ENCODE peak calls at places on chromosome X, in four cellular contexts. I is sigmoid colon, F is tibial nerve, T is Calu3. D is an unnamed sample.

GRCh38 chrX:26574208-26574607 is 358.2 kb downstream of the MAGEB5 start:
- DNase-seq in F (no peak), I (no peak), T (no peak), D (no peak)

GRCh38 chrX:56947695-56948094 is 47.6 kb downstream of the SPIN3 start:
- DNase-seq in T (no peak), I (no peak), F (no peak), D (no peak)

GRCh38 chrX:47187106-47187677 is 6.4 kb upstream of the UBA1 start:
- DNase-seq in T (no peak), I (no peak), F (no peak), D (peak)

GRCh38 chrX:17826609-17827496 is 34.2 kb downstream of the RAI2 start:
- DNase-seq in F (no peak), I (no peak), T (no peak), D (no peak)

GRCh38 chrX:39398215-39398972 is 597.1 kb downstream of the MID1IP1 start:
- DNase-seq in F (no peak), I (no peak), T (no peak), D (no peak)

GRCh38 chrX:11533211-11533651 is 132.5 kb downstream of the ARHGAP6 start:
- DNase-seq in F (no peak), T (no peak), I (no peak), D (no peak)

GRCh38 chrX:67622053-67622452 is 78.2 kb downstream of the AR start:
- DNase-seq in F (no peak), T (no peak), I (no peak), D (no peak)

GRCh38 chrX:130878350-130879341 is 24.4 kb downstream of the ENOX2 start:
- DNase-seq in T (peak), I (no peak), F (no peak), D (no peak)

GRCh38 chrX:1932231-1932630 is 317.4 kb downstream of the ASMT start:
- DNase-seq in I (no peak), T (no peak), F (no peak), D (no peak)

GRCh38 chrX:33840176-33840575 is 291.9 kb downstream of the FAM47A start:
- DNase-seq in I (no peak), F (peak), T (no peak), D (no peak)

GRCh38 chrX:80285131-80285773 is 135.0 kb upstream of the TENT5D start:
- DNase-seq in F (no peak), T (peak), I (no peak), D (no peak)

GRCh38 chrX:49071877-49072711 is 1.7 kb downstream of the PRAF2 start:
- DNase-seq in I (peak), T (no peak), F (peak), D (no peak)

GRCh38 chrX:103734125-103734760 is 23.5 kb downstream of the TMEM31 start:
- DNase-seq in T (no peak), I (no peak), F (no peak), D (no peak)

GRCh38 chrX:46125139-46125538 is 420.1 kb downstream of the ZNF674 start:
- DNase-seq in F (no peak), I (no peak), T (no peak), D (no peak)

GRCh38 chrX:16213970-16214369 is 46.7 kb downstream of the MAGEB17 start:
- DNase-seq in T (no peak), I (no peak), F (no peak), D (no peak)

GRCh38 chrX:22314211-22314610 is 41.5 kb downstream of the CBLL2 start:
- DNase-seq in T (no peak), F (no peak), I (no peak), D (no peak)

GRCh38 chrX:75781618-75782017 is 3.4 kb downstream of the MAGEE2 start:
- DNase-seq in T (no peak), I (no peak), F (no peak), D (no peak)

GRCh38 chrX:107442914-107443527 is 6.4 kb upstream of the FRMPD3 start:
- DNase-seq in T (peak), F (no peak), I (no peak), D (no peak)

GRCh38 chrX:13123857-13124345 is 79.5 kb upstream of the FAM9C start:
- DNase-seq in T (no peak), F (no peak), I (no peak), D (no peak)

GRCh38 chrX:133958997-133959688 is 26.3 kb downstream of the GPC3 start:
- DNase-seq in F (no peak), I (no peak), T (no peak), D (no peak)

GRCh38 chrX:132776486-132777210 is 181.8 kb downstream of the HS6ST2 start:
- DNase-seq in I (no peak), F (no peak), T (no peak), D (no peak)

GRCh38 chrX:47590984-47591383 is 8.7 kb downstream of the TIMP1 start:
- DNase-seq in F (no peak), I (no peak), T (no peak), D (no peak)

GRCh38 chrX:71992711-71993110 is 82.1 kb downstream of the NHSL2 start:
- DNase-seq in I (no peak), T (no peak), F (no peak), D (no peak)

GRCh38 chrX:31201503-31201902 is 129.7 kb upstream of the FTHL17 start:
- DNase-seq in T (no peak), F (no peak), I (no peak), D (no peak)

GRCh38 chrX:46258356-46258755 is 286.9 kb downstream of the ZNF674 start:
- DNase-seq in F (no peak), T (no peak), I (no peak), D (no peak)

GRCh38 chrX:112147206-112147605 is 64.6 kb upstream of the TRPC5 start:
- DNase-seq in I (no peak), F (no peak), T (peak), D (no peak)

GRCh38 chrX:23779025-23779424 is 3.9 kb upstream of the SAT1 start:
- DNase-seq in T (no peak), I (no peak), F (no peak), D (no peak)
- TF ChIP-seq CTCF in T (no peak), I (no peak), F (no peak), D (peak)

GRCh38 chrX:110992611-110993010 is 103.4 kb upstream of the PAK3 start:
- DNase-seq in F (no peak), T (peak), I (no peak), D (no peak)
- TF ChIP-seq CTCF in F (peak), T (peak), I (no peak), D (peak)

DNA sequence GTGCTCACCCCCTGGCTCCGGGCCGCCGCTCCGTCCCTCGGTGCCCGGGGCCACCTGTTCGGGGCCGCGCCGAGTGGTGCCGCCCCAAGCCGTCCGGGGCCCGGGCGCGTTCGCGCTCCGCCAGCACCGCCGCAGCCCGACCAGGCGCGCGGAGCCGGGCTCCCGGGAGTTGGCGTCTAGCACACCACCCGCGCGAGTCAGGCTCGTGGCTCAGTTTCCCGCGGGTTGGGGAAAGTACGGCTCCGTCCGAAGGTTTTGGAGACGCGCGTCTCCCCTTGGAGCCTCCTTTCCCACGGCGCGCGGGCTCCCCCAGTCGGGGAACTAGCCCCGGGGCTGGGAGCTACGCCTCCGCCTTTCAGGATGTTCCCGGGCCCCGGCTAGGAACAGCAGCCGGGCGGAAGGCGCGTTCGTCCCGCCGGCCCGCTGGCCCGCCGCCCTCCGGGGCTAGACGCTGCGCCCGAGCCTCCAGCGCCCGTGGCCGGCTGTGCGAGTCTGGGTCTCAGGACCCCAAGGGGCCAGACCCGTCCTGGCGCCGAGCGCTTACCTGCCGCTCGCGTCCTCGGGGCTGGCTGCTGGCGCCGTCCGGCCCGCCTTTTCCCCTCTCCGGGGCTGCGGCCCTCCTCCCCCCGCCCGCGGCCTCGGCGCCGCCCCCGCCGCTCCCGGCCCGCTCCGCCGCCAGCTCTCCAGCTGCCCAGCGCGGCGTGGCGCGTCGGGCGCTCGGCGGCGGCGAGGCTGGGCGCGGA is at the start of gene ADGRG2:
- DNase-seq in F (peak), I (no peak), T (peak), D (no peak)
- TF ChIP-seq CTCF in F (no peak), I (no peak), T (no peak), D (peak)

GRCh38 chrX:7927259-7928167 is at the start of gene PNPLA4:
- DNase-seq in T (peak), I (peak), F (peak), D (no peak)
- TF ChIP-seq CTCF in T (no peak), I (no peak), F (peak), D (no peak)

GRCh38 chrX:28757290-28757689 is 170.0 kb downstream of the IL1RAPL1 start:
- DNase-seq in F (no peak), I (no peak), T (no peak), D (no peak)

GRCh38 chrX:28756647-28757046 is 169.4 kb downstream of the IL1RAPL1 start:
- DNase-seq in I (no peak), F (no peak), T (no peak), D (no peak)

GRCh38 chrX:28756175-28756574 is 168.9 kb downstream of the IL1RAPL1 start:
- DNase-seq in I (no peak), F (no peak), T (no peak), D (no peak)

DNA sequence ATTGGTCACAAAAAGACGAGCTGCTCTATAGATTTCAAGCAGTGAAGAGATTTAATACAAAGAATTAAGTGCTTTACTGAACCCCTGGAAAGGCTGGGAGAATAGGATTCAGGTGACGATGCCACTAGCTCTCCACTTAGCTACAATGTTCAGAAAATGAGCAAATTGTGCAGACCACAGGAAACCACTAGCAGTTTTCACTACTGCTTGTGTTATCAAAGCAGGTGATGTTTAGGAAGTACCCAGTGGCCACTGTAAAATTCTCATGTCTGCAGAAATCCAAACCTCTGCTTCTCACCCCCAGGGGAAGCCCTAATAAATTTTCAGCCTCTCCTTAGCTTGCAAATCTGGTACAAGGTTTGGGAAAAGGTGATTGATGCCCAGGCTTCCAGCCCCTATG is 165.1 kb downstream of the IL1RAPL1 start:
- DNase-seq in I (no peak), T (no peak), F (no peak), D (no peak)
- TF ChIP-seq CTCF in I (no peak), T (no peak), F (no peak), D (no peak)

GRCh38 chrX:140090800-140091275 is 125.5 kb upstream of the CXorf66 start:
- DNase-seq in T (no peak), F (no peak), I (no peak), D (no peak)

GRCh38 chrX:140088438-140088837 is 123.1 kb upstream of the CXorf66 start:
- DNase-seq in F (no peak), I (no peak), T (no peak), D (no peak)

GRCh38 chrX:140092121-140092520 is 126.8 kb upstream of the CXorf66 start:
- DNase-seq in F (no peak), I (no peak), T (no peak), D (peak)

GRCh38 chrX:140087865-140088264 is 122.5 kb upstream of the CXorf66 start:
- DNase-seq in I (no peak), T (no peak), F (no peak), D (no peak)

DNA sequence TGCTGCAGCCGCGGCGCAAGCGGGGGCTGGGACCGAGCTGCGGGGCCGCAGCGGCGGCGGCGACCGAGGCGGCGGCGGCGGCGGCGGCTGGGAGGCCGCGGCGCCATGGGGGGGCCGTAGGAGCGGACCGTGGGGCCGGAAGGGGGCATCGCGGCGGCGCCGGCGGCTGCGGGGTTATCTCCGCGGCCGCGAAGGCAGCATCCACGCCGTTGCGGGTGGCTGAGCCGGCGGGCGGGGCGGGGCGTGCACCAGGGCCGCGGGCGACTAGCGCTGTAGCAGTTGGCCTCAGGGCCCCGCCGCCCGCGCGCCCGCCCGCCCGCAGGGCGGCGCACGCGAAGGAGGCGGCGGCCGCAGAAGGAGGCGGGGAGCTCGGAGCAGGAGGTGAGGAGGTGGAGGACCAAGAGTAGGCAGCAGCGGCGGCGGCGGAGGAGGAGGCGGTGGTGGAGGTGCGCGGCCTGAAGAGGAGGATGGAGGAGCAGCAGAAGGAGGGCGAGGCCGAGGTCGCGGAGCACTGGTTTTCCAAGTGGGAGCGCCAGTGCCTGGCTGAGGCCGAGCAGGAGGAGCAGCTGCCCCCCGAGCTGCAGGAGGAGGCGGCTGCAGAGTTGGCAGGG is 126.1 kb upstream of the CXorf66 start:
- DNase-seq in I (peak), T (no peak), F (no peak), D (peak)
- TF ChIP-seq CTCF in I (no peak), T (no peak), F (peak), D (no peak)

GRCh38 chrX:43175428-43175827 is 397.5 kb upstream of the PPP1R2C start:
- DNase-seq in F (no peak), T (no peak), I (no peak), D (no peak)

DNA sequence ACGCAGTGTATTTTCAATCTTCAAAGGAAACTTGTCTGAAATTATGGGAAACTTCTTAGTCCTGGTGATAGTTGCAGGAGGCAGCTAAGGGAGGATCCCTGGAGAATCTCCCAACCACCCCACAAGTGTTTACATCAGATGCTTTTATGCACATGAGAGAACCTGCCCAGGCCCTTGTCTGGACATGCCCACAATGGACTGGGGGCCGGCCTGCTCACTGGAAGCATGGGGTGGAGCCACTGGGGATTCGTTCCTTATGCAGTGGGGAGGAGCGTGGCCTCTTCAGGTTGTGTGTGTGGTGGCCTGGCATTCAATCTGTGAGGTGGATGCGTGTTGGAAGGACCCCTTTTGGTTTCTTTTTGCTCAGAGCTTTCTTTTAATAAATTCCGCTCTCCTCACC is 398.7 kb upstream of the PPP1R2C start:
- DNase-seq in I (no peak), T (no peak), F (no peak), D (no peak)
- TF ChIP-seq CTCF in I (no peak), T (no peak), F (no peak), D (no peak)

GRCh38 chrX:70046978-70047377 is 2.8 kb downstream of the AWAT2 start:
- DNase-seq in I (no peak), T (no peak), F (no peak), D (no peak)
- TF ChIP-seq CTCF in I (no peak), T (no peak), F (no peak), D (no peak)

DNA sequence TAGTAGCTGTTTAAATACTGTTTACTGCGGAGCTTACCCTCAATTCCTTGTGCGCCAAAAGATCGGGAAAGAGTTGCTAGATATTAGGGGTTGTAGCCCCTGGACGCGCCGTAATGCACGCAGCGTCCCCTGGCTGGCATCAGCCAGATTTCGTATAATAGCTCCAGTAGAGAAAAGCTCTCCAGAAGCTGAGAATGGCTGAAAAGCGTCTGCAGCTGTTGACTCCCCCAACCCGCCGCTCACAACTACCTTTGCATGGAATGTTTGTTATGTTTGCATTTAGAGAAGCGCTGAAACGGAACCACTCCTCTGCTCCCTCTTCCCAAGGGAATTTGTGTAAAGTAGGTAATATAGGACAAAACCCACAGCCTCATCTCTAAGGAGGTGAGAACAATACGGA is 3.7 kb downstream of the DOCK11 start:
- DNase-seq in I (no peak), T (no peak), F (no peak), D (no peak)
- TF ChIP-seq CTCF in I (no peak), T (no peak), F (no peak), D (no peak)